ENCODE peak calls at places on chromosomes 3 and 15, in four cellular contexts. D, Y, S and N are unnamed samples.

GRCh38 chr15:65254237-65254820 is 32.4 kb downstream of the PARP16 start:
- DNase-seq in D (no peak), Y (no peak), S (no peak), N (no peak)

GRCh38 chr15:68261980-68262379 is 15.6 kb upstream of the FEM1B start:
- DNase-seq in D (no peak), Y (no peak), S (no peak), N (no peak)

GRCh38 chr3:179016979-179017670 is 54.5 kb downstream of the ZMAT3 start:
- DNase-seq in D (no peak), Y (no peak), S (no peak), N (no peak)

GRCh38 chr3:5160926-5161858 is 26.3 kb upstream of the EDEM1 start:
- DNase-seq in D (no peak), Y (no peak), S (no peak), N (no peak)

GRCh38 chr3:63864008-63864871 is 573 bp downstream of the ATXN7 start:
- DNase-seq in D (peak), Y (no peak), S (no peak), N (no peak)

GRCh38 chr3:17140670-17141505 is 256.1 kb downstream of the PLCL2 start:
- DNase-seq in D (no peak), Y (no peak), S (no peak), N (no peak)

GRCh38 chr3:150447631-150448465 is 39.8 kb downstream of the TSC22D2 start:
- DNase-seq in D (no peak), Y (no peak), S (no peak), N (no peak)

GRCh38 chr3:39125837-39126500 is 18.5 kb downstream of the TTC21A start:
- DNase-seq in D (no peak), Y (no peak), S (no peak), N (no peak)

GRCh38 chr15:33013827-33014445 is 180.6 kb downstream of the FMN1 start:
- DNase-seq in D (no peak), Y (no peak), S (no peak), N (no peak)

GRCh38 chr3:165852710-165853109 is 15.5 kb upstream of the BCHE start:
- DNase-seq in D (no peak), Y (no peak), S (no peak), N (no peak)

GRCh38 chr15:50024183-50024795 is 94.7 kb downstream of the ATP8B4 start:
- DNase-seq in D (no peak), Y (no peak), S (no peak), N (no peak)

GRCh38 chr3:196782496-196782895 is 42.8 kb downstream of the PAK2 start:
- DNase-seq in D (no peak), Y (no peak), S (no peak), N (no peak)